ENCODE peak calls at places on chromosomes 3 and 15, in seven cellular contexts. T, F, Z, K, E, B and M are unnamed samples.

GRCh38 chr15:95162967-95163531 is 931.7 kb downstream of the MCTP2 start:
- DNase-seq in B (peak), T (no peak), E (peak), K (no peak), Z (no peak), F (peak), M (peak)

GRCh38 chr3:141383555-141384129 is 15.3 kb downstream of the ZBTB38 start:
- DNase-seq in B (no peak), F (no peak), K (no peak), Z (no peak), E (peak), T (no peak), M (no peak)

GRCh38 chr15:73051402-73051810 is 857 bp upstream of the NEO1 start:
- DNase-seq in T (no peak), K (peak), Z (no peak), E (no peak), B (no peak), F (peak), M (peak)

GRCh38 chr3:105502333-105502732 is 135.6 kb downstream of the ALCAM start:
- DNase-seq in B (no peak), T (no peak), K (no peak), E (no peak), F (no peak), Z (no peak), M (no peak)

GRCh38 chr3:71585891-71586809 is 2.6 kb upstream of the FOXP1 start:
- DNase-seq in E (peak), F (peak), Z (no peak), B (peak), K (no peak), T (no peak), M (no peak)

GRCh38 chr3:43957553-43957952 is 266.8 kb downstream of the ABHD5 start:
- DNase-seq in T (no peak), K (no peak), B (no peak), Z (no peak), E (no peak), F (no peak), M (no peak)

GRCh38 chr3:32568953-32569352 is 1.7 kb downstream of the DYNC1LI1 start:
- DNase-seq in K (no peak), B (no peak), Z (no peak), F (no peak), T (no peak), E (peak), M (no peak)

GRCh38 chr3:41417574-41417973 is 218.3 kb downstream of the CTNNB1 start:
- DNase-seq in T (no peak), Z (no peak), K (no peak), F (no peak), B (peak), E (no peak), M (no peak)

GRCh38 chr15:62482715-62483429 is 317.8 kb upstream of the C2CD4B start:
- DNase-seq in B (peak), K (peak), Z (peak), T (peak), E (no peak), F (peak), M (no peak)

GRCh38 chr15:91291673-91292072 is 191.6 kb downstream of the SV2B start:
- DNase-seq in K (no peak), B (peak), Z (no peak), T (no peak), F (no peak), E (peak), M (no peak)

GRCh38 chr3:143585720-143586456 is 262.4 kb downstream of the SLC9A9 start:
- DNase-seq in E (no peak), T (no peak), K (no peak), Z (no peak), F (no peak), B (peak), M (no peak)

GRCh38 chr3:13388816-13389215 is 31.3 kb downstream of the NUP210 start:
- DNase-seq in T (no peak), E (no peak), B (no peak), K (no peak), Z (no peak), F (no peak), M (no peak)

DNA sequence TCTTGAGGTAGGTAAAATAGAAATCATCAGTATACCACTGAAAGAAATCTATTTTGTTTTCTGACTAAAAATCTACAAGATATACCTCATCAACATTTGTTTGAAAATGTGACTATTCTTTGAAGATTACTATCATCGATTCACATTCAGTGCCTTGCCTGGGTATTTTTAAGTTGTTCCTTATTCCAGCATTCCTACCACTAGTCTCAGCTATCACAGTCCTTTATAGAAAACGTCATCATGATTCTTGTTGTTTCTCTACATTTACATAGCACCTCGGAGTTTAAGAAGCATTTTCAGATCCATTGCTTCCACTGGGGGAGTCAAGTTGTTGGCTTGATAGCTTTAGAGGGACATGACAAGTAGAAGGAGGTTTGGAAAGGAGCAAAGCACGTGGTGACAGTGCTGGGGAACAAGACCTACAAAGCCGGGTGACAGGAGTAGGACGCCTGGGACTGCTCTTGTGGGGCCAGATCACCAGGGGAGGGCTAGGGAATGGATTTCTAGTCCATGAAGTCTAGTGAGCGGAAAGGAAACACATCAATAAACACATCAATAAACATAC is 61.5 kb downstream of the HES1 start:
- DNase-seq in K (no peak), Z (no peak), T (no peak), F (no peak), E (no peak), B (no peak), M (no peak)
- TF ChIP-seq CTCF in K (no peak), Z (peak), T (no peak), F (no peak), E (no peak), B (no peak), M (no peak)

DNA sequence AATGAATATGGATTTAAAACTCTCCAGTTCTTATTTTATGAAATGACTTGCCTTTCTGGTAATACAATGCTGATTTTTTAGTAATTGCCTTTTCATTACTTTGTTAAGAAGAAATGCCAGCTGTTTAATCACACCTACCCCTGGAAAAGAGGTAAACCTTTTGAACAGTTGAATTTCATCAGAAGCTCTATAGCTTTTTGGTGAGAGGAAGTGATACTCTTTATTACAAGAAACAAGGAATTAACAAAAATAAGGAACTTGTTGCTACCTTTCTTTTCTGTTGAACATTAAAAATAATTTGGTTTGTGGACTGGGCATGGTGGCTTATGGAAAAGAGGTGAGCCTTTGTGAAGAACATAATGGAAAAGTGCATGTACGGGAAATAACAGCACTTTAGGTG is 19.7 kb downstream of the BLOC1S6 start:
- DNase-seq in F (no peak), K (no peak), T (no peak), E (no peak), B (no peak), Z (no peak), M (no peak)
- TF ChIP-seq CTCF in F (no peak), K (no peak), T (no peak), E (no peak), B (no peak), Z (no peak), M (no peak)

DNA sequence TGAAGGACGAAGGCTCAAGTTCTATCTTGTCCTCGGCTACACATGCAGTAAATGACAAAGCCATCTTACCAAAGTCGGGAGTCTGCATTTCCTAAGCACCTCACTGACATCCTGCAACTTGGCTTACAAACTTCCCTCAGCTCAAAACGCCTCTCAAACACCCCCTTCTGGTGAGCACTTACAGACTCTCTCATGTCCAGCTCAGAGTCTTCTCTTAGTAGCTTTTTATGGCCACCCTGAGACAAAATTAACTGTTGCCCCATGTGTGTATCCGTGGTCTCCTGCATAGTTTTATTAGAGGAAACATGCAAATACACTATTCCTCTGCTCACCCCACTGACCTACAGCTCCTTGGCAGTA is 819.7 kb downstream of the FHIT start:
- DNase-seq in E (peak), K (no peak), T (no peak), B (peak), Z (no peak), F (peak), M (no peak)
- TF ChIP-seq CTCF in E (peak), K (no peak), T (no peak), B (peak), Z (no peak), F (no peak), M (no peak)

GRCh38 chr3:118636841-118637240 is 397.8 kb downstream of the IGSF11 start:
- DNase-seq in K (no peak), Z (no peak), F (peak), E (no peak), T (no peak), B (no peak), M (no peak)
- TF ChIP-seq CTCF in K (no peak), Z (peak), F (peak), E (no peak), T (peak), B (no peak), M (no peak)

GRCh38 chr3:82410366-82410765 is 648.9 kb upstream of the GBE1 start:
- DNase-seq in T (no peak), Z (no peak), E (no peak), K (no peak), F (peak), B (no peak), M (no peak)
- TF ChIP-seq CTCF in T (no peak), Z (no peak), E (no peak), K (no peak), F (peak), B (no peak), M (no peak)

GRCh38 chr15:92922405-92923002 is 22.4 kb downstream of the CHD2 start:
- DNase-seq in E (no peak), B (no peak), T (no peak), Z (no peak), F (no peak), K (no peak), M (no peak)
- TF ChIP-seq CTCF in E (no peak), B (no peak), T (no peak), Z (no peak), F (no peak), K (no peak), M (no peak)

DNA sequence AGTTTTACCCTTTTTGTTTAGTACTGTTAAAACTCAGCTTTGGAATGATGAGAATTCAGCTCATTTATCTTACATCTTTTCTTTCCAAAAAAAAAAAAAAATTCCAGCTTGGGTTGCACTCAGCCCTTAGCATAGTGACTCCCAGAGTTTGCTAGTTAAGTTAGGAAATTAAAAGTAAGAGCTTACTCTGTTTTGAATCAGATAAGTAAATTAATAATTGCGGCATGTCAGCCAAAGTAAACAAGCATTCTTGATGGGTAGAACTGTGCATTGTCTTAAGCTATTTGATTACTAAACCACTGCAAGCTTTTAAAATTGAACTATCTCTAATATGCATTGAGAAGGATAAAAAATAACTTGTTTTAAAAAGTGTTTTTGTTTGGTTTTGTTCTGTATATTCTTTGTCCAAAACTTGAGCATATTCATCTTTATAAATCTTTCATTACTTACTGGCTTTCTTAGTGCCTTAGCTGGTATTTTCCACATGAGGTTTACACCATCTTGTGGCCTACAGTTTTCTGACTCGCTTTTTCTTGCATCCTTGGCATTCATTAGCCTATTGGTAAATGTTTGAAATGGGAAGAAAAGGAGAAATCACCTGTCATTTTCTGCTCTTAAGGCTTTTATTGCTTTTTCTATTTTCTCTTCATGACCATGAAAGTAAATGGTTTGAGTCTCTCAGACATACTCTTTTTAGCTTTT is 107.6 kb downstream of the FILIP1L start:
- DNase-seq in F (peak), Z (no peak), K (no peak), B (peak), E (peak), T (no peak), M (no peak)
- TF ChIP-seq CTCF in F (peak), Z (no peak), K (no peak), B (peak), E (peak), T (no peak), M (no peak)

GRCh38 chr3:27726240-27726639 is 4.1 kb upstream of the EOMES start:
- DNase-seq in E (no peak), B (no peak), T (no peak), K (no peak), Z (no peak), F (no peak), M (no peak)

GRCh38 chr3:27729748-27730611 is 7.9 kb upstream of the EOMES start:
- DNase-seq in Z (no peak), K (no peak), B (no peak), F (no peak), T (no peak), E (no peak), M (peak)

GRCh38 chr3:27730774-27731659 is 8.9 kb upstream of the EOMES start:
- DNase-seq in B (no peak), Z (no peak), F (no peak), T (no peak), E (no peak), K (no peak), M (no peak)

GRCh38 chr3:27729325-27729724 is 7.2 kb upstream of the EOMES start:
- DNase-seq in Z (no peak), F (no peak), E (no peak), K (no peak), B (no peak), T (no peak), M (no peak)

GRCh38 chr3:27728195-27729087 is 6.3 kb upstream of the EOMES start:
- DNase-seq in F (no peak), E (no peak), T (peak), Z (no peak), K (no peak), B (no peak), M (no peak)
- TF ChIP-seq CTCF in F (no peak), E (peak), T (peak), Z (peak), K (no peak), B (peak), M (no peak)

GRCh38 chr3:183895296-183895695 is 10.6 kb upstream of the PARL start:
- DNase-seq in K (no peak), T (peak), B (peak), Z (no peak), E (peak), F (peak), M (no peak)
- TF ChIP-seq CTCF in K (no peak), T (peak), B (peak), Z (peak), E (peak), F (peak), M (peak)